ENCODE peak calls at places on chromosomes 16 and 17, in ten cellular contexts. U is fibroblast of lung; R is CD8-positive, alpha-beta T cell; O is colonic mucosa; F is GM12878; H is upper lobe of right lung; Q is body of pancreas; G is CD4-positive, CD25-positive, alpha-beta regulatory T cell; I is neural progenitor cell; J is IMR-90. Z is an unnamed sample.

GRCh38 chr16:3754304-3754703 is 37.0 kb upstream of the TRAP1 start:
- DNase-seq in U (no peak), R (no peak), O (no peak), F (no peak), H (no peak), Q (no peak), G (no peak), I (no peak), J (peak; percentile 62), Z (no peak)

GRCh38 chr17:28317965-28318758 is 838 bp upstream of the TMEM97 start:
- DNase-seq in U (no peak), R (no peak), O (no peak), F (no peak), H (no peak), Q (no peak), G (no peak), I (peak; percentile 64), J (no peak), Z (no peak)

GRCh38 chr17:52710363-52710901 is 551.9 kb upstream of the CA10 start:
- DNase-seq in U (no peak), R (no peak), O (no peak), F (no peak), H (no peak), Q (no peak), G (no peak), I (no peak), J (no peak), Z (no peak)

GRCh38 chr17:18185391-18185790 is 1.8 kb downstream of the ALKBH5 start:
- DNase-seq in U (peak; percentile 68), R (no peak), O (no peak), F (no peak), H (no peak), Q (no peak), G (no peak), I (peak; percentile 55), J (peak; percentile 43), Z (no peak)

GRCh38 chr17:2405247-2405926 is 4.5 kb upstream of the MNT start:
- DNase-seq in U (peak; percentile 91), R (no peak), O (peak; percentile 26), F (no peak), H (no peak), Q (no peak), G (no peak), I (peak; percentile 1), J (peak; percentile 94), Z (no peak)

GRCh38 chr17:34301986-34302385 is 16.4 kb downstream of the CCL11 start:
- DNase-seq in U (no peak), R (no peak), O (no peak), F (no peak), H (no peak), Q (no peak), G (no peak), I (no peak), J (peak; percentile 20), Z (no peak)

GRCh38 chr17:76405967-76406647 is 21.7 kb downstream of the SPHK1 start:
- DNase-seq in U (peak; percentile 19), R (no peak), O (peak; percentile 41), F (no peak), H (no peak), Q (peak; percentile 69), G (no peak), I (no peak), J (peak; percentile 35), Z (no peak)

GRCh38 chr17:66548158-66548557 is 245.7 kb downstream of the PRKCA start:
- DNase-seq in U (peak; percentile 33), R (peak; percentile 39), O (peak; percentile 41), F (no peak), H (no peak), Q (no peak), G (no peak), I (no peak), J (no peak), Z (peak; percentile 60)

GRCh38 chr16:69419956-69420355 is 4.5 kb upstream of the CYB5B start:
- DNase-seq in U (no peak), R (no peak), O (no peak), F (no peak), H (no peak), Q (no peak), G (no peak), I (no peak), J (no peak), Z (no peak)

GRCh38 chr16:87855852-87856715 is 13.2 kb downstream of the SLC7A5 start:
- DNase-seq in U (peak; percentile 56), R (peak; percentile 37), O (peak; percentile 67), F (no peak), H (peak; percentile 78), Q (peak; percentile 60), G (no peak), I (no peak), J (peak; percentile 56), Z (no peak)

GRCh38 chr17:45229681-45230409 is 8.2 kb downstream of the FMNL1 start:
- DNase-seq in U (no peak), R (no peak), O (no peak), F (no peak), H (no peak), Q (no peak), G (no peak), I (no peak), J (no peak), Z (no peak)

GRCh38 chr17:7878234-7878633 is 10.4 kb upstream of the CHD3 start:
- DNase-seq in U (no peak), R (no peak), O (no peak), F (no peak), H (no peak), Q (no peak), G (no peak), I (no peak), J (no peak), Z (no peak)

GRCh38 chr17:46063239-46063638 is 64.2 kb downstream of the STH start:
- DNase-seq in U (peak; percentile 45), R (no peak), O (no peak), F (no peak), H (no peak), Q (no peak), G (no peak), I (no peak), J (peak; percentile 82), Z (no peak)

GRCh38 chr17:43367588-43368242 is 31.1 kb upstream of the ARL4D start:
- DNase-seq in U (peak; percentile 97), R (no peak), O (no peak), F (peak; percentile 91), H (no peak), Q (no peak), G (no peak), I (peak; percentile 64), J (peak; percentile 97), Z (peak; percentile 82)

GRCh38 chr16:70711211-70711978 is 25.5 kb upstream of the MTSS2 start:
- DNase-seq in U (no peak), R (no peak), O (no peak), F (no peak), H (no peak), Q (no peak), G (no peak), I (no peak), J (no peak), Z (no peak)
- H3K4me1 ChIP-seq in U (peaks cover 29% of the 10 kb centered on the region), R (peaks cover 8% of the 10 kb centered on the region), O (no peaks in the 10 kb centered on the region), F (no peaks in the 10 kb centered on the region), H (peaks cover 40% of the 10 kb centered on the region), Q (peaks cover 20% of the 10 kb centered on the region), G (no peaks in the 10 kb centered on the region), I (peaks cover 31% of the 10 kb centered on the region), J (peaks cover 40% of the 10 kb centered on the region), Z (no peaks in the 10 kb centered on the region)

GRCh38 chr17:40525294-40525693 is 23.9 kb upstream of the TNS4 start:
- DNase-seq in U (no peak), R (no peak), O (no peak), F (no peak), H (no peak), Q (no peak), G (no peak), I (no peak), J (no peak), Z (no peak)
- H3K4me1 ChIP-seq in U (peaks cover 10% of the 10 kb centered on the region), R (peaks cover 21% of the 10 kb centered on the region), O (no peaks in the 10 kb centered on the region), F (peaks cover under 1% of the 10 kb centered on the region), H (no peaks in the 10 kb centered on the region), Q (no peaks in the 10 kb centered on the region), G (peaks cover 7% of the 10 kb centered on the region), I (no peaks in the 10 kb centered on the region), J (peaks cover 17% of the 10 kb centered on the region), Z (peaks cover 19% of the 10 kb centered on the region)

GRCh38 chr16:82735696-82736095 is 108.9 kb downstream of the CDH13 start:
- DNase-seq in U (peak; percentile 13), R (no peak), O (no peak), F (no peak), H (no peak), Q (no peak), G (no peak), I (no peak), J (no peak), Z (no peak)

GRCh38 chr16:82736161-82736697 is 109.5 kb downstream of the CDH13 start:
- DNase-seq in U (no peak), R (no peak), O (no peak), F (no peak), H (no peak), Q (no peak), G (no peak), I (no peak), J (no peak), Z (no peak)

GRCh38 chr16:82735176-82735575 is 108.4 kb downstream of the CDH13 start:
- DNase-seq in U (no peak), R (no peak), O (no peak), F (no peak), H (no peak), Q (no peak), G (no peak), I (no peak), J (no peak), Z (no peak)

GRCh38 chr16:82741073-82741615 is 114.4 kb downstream of the CDH13 start:
- DNase-seq in U (no peak), R (no peak), O (no peak), F (no peak), H (no peak), Q (no peak), G (no peak), I (no peak), J (peak; percentile 58), Z (no peak)

DNA sequence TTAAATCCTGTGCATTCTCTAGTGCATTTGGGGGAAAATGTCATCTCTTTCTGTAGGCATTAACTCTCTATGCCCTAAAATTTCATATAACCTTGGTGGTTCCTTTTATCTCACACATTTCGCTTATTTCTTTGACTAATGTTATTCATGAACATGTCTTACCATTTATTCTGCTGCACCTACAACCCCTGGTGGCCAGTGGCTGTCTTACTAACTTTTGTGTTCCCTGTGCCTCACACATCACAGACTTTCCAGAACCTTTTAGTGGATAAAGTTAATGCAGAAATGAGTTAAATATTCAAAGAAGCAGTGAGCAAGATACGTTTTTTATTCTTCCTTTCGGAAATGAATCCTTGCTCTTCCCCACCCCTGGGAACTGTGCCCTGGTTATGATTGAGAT is 111.9 kb downstream of the CDH13 start:
- DNase-seq in U (peak; percentile 23), R (no peak), O (no peak), F (no peak), H (no peak), Q (no peak), G (no peak), I (no peak), J (peak; percentile 23), Z (no peak)
- H3K4me1 ChIP-seq in U (peaks cover 2% of the 10 kb centered on the region), R (no peaks in the 10 kb centered on the region), O (no peaks in the 10 kb centered on the region), F (peaks cover 2% of the 10 kb centered on the region), H (peaks cover 6% of the 10 kb centered on the region), Q (no peaks in the 10 kb centered on the region), G (no peaks in the 10 kb centered on the region), I (no peaks in the 10 kb centered on the region), J (no peaks in the 10 kb centered on the region), Z (no peaks in the 10 kb centered on the region)

DNA sequence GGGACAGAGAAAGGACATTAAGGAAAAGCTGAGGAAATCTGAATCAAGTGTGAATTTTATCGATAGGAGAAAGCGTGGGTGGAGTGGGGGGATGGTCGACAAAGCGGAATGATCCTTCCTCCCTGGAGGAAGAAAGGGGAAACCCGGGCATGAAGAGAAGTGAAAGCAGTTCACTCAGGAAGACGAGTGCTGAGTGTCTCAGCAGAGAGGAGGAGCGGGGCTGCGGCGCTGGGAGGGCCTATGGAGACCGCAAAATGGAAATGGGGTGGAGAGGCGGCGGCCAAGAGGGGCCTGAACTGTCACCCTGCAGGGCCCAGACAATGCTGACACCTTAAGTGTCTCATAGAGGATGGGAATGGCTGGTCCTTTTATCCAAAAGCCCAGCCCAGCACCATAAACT is 8.7 kb downstream of the ZDHHC7 start:
- DNase-seq in U (no peak), R (no peak), O (no peak), F (no peak), H (peak; percentile 78), Q (no peak), G (no peak), I (peak; percentile 17), J (no peak), Z (no peak)
- H3K4me1 ChIP-seq in U (peaks cover 48% of the 10 kb centered on the region), R (peaks cover 26% of the 10 kb centered on the region), O (peaks cover 34% of the 10 kb centered on the region), F (no peaks in the 10 kb centered on the region), H (peaks cover 73% of the 10 kb centered on the region), Q (peaks cover 89% of the 10 kb centered on the region), G (peaks cover 21% of the 10 kb centered on the region), I (peaks cover 16% of the 10 kb centered on the region), J (peaks cover 51% of the 10 kb centered on the region), Z (no peaks in the 10 kb centered on the region)

Z was measured in DND-41.